ENCODE peak calls at places on chromosomes 3 and 15, in seven cellular contexts. D, G, Y, P, U, H and A are unnamed samples.
A peak's percentile ranks its signal among the peaks of the same experiment; 100 is the strongest.

GRCh38 chr3:71102111-71103039 is 481.2 kb downstream of the FOXP1 start:
- DNase-seq in H (no peak), Y (no peak), G (peak; percentile 93), D (peak; percentile 61), P (no peak), U (no peak), A (no peak)

GRCh38 chr3:41365973-41366372 is 166.7 kb downstream of the CTNNB1 start:
- DNase-seq in P (no peak), U (no peak), G (no peak), D (no peak), Y (no peak), H (no peak), A (peak; percentile 47)

GRCh38 chr3:38039101-38039898 is at the start of gene DLEC1:
- DNase-seq in D (no peak), U (no peak), Y (peak; percentile 72), G (peak; percentile 67), P (no peak), H (peak; percentile 75), A (peak; percentile 95)

GRCh38 chr15:82093774-82094211 is 48.0 kb upstream of the MEX3B start:
- DNase-seq in P (no peak), U (no peak), H (no peak), D (no peak), G (peak; percentile 94), Y (no peak), A (no peak)

GRCh38 chr3:23845361-23845760 is 39.6 kb downstream of the UBE2E1 start:
- DNase-seq in Y (no peak), U (no peak), H (no peak), G (no peak), P (no peak), D (no peak), A (no peak)

GRCh38 chr15:75067123-75067854 is 43.9 kb downstream of the PPCDC start:
- DNase-seq in D (no peak), H (no peak), G (peak; percentile 41), Y (no peak), U (no peak), P (no peak), A (no peak)

GRCh38 chr3:79040701-79041100 is 727.1 kb downstream of the ROBO1 start:
- DNase-seq in U (no peak), H (no peak), P (no peak), Y (no peak), D (no peak), G (peak; percentile 89), A (no peak)

GRCh38 chr3:67094769-67095168 is 96.7 kb downstream of the KBTBD8 start:
- DNase-seq in P (no peak), Y (no peak), D (no peak), U (no peak), H (no peak), G (peak; percentile 51), A (no peak)

GRCh38 chr15:73838795-73839565 is 34.4 kb upstream of the TBC1D21 start:
- DNase-seq in D (no peak), H (no peak), G (peak; percentile 13), Y (peak; percentile 93), P (no peak), U (no peak), A (no peak)

GRCh38 chr3:61251174-61251972 is at the start of gene FHIT:
- DNase-seq in U (peak; percentile 41), P (peak; percentile 73), Y (peak; percentile 97), G (peak; percentile 93), D (peak; percentile 47), H (peak; percentile 67), A (peak; percentile 99)

GRCh38 chr3:61734980-61735731 is 173.8 kb downstream of the PTPRG start:
- DNase-seq in Y (no peak), P (no peak), D (no peak), G (no peak), U (no peak), H (no peak), A (peak; percentile 47)

GRCh38 chr3:48797626-48798025 is 50.0 kb downstream of the PRKAR2A start:
- DNase-seq in D (no peak), Y (no peak), H (no peak), P (no peak), U (no peak), G (peak; percentile 16), A (no peak)

GRCh38 chr3:112770026-112770626 is 76.5 kb downstream of the CD200R1L start:
- DNase-seq in D (no peak), U (no peak), G (peak; percentile 78), Y (peak; percentile 77), P (no peak), H (no peak), A (peak; percentile 74)

GRCh38 chr15:66707310-66708160 is 5.5 kb downstream of the SMAD6 start:
- DNase-seq in P (peak; percentile 94), Y (peak; percentile 53), U (no peak), D (no peak), G (peak; percentile 55), H (no peak), A (peak; percentile 88)

GRCh38 chr15:60373745-60374144 is 24.0 kb downstream of the ANXA2 start:
- DNase-seq in D (no peak), U (no peak), Y (no peak), G (no peak), P (peak; percentile 20), H (no peak), A (no peak)

GRCh38 chr3:197295871-197296270 is 2.5 kb downstream of the DLG1 start:
- DNase-seq in P (no peak), G (no peak), H (no peak), Y (no peak), D (no peak), U (no peak), A (no peak)

GRCh38 chr15:29093065-29093435 is 176.6 kb downstream of the NSMCE3 start:
- DNase-seq in Y (no peak), D (no peak), H (no peak), P (no peak), U (no peak), G (no peak), A (no peak)

GRCh38 chr3:146078031-146078430 is 83.0 kb downstream of the PLOD2 start:
- DNase-seq in Y (no peak), H (no peak), P (no peak), D (no peak), U (no peak), G (no peak), A (no peak)

GRCh38 chr15:78930577-78931388 is 14.1 kb downstream of the CTSH start:
- DNase-seq in D (no peak), G (peak; percentile 74), P (no peak), H (no peak), U (no peak), Y (no peak), A (no peak)

GRCh38 chr3:179493260-179493659 is 42.0 kb upstream of the GNB4 start:
- DNase-seq in D (no peak), G (no peak), P (no peak), U (no peak), H (no peak), Y (no peak), A (no peak)

GRCh38 chr3:187291512-187292132 is at the start of gene MASP1:
- DNase-seq in H (no peak), Y (peak; percentile 69), P (no peak), U (no peak), G (no peak), D (no peak), A (peak; percentile 75)

GRCh38 chr15:78749831-78750230 is 61.4 kb downstream of the ADAMTS7 start:
- DNase-seq in U (no peak), P (no peak), D (no peak), G (no peak), Y (no peak), H (no peak), A (no peak)

GRCh38 chr3:146065573-146066006 is 95.4 kb downstream of the PLOD2 start:
- DNase-seq in H (no peak), G (peak; percentile 89), P (peak; percentile 46), D (peak; percentile 51), Y (no peak), U (no peak), A (peak; percentile 76)

GRCh38 chr3:161305095-161305991 is 66.0 kb downstream of the SPTSSB start:
- DNase-seq in P (no peak), Y (no peak), H (no peak), U (no peak), D (no peak), G (peak; percentile 52), A (peak; percentile 63)